ENCODE peak calls at places on chromosomes 11 and 22, in five cellular contexts. Y is brain microvascular endothelial cell; X is astrocyte; G is effector memory CD4-positive, alpha-beta T cell; A is CD8-positive, alpha-beta T cell. T is an unnamed sample.

GRCh38 chr11:68014157-68014965 is 4.2 kb downstream of the ALDH3B1 start:
- DNase-seq in Y (peak), X (peak), G (no peak), A (no peak), T (no peak)

GRCh38 chr11:99325807-99326206 is 305.1 kb downstream of the CNTN5 start:
- DNase-seq in Y (peak), X (peak), G (no peak), A (no peak), T (no peak)

GRCh38 chr11:45021692-45022130 is 71.0 kb upstream of the TP53I11 start:
- DNase-seq in Y (no peak), X (peak), G (no peak), A (peak), T (no peak)

GRCh38 chr22:23718371-23719165 is 27.8 kb downstream of the RGL4 start:
- DNase-seq in Y (no peak), X (no peak), G (no peak), A (no peak), T (no peak)

GRCh38 chr11:92048415-92048814 is 176.2 kb upstream of the FAT3 start:
- DNase-seq in Y (no peak), X (no peak), G (no peak), A (no peak), T (no peak)

GRCh38 chr11:6413791-6414231 is 5.1 kb downstream of the APBB1 start:
- DNase-seq in Y (no peak), X (no peak), G (peak), A (peak), T (no peak)

GRCh38 chr11:10305964-10306918 is 1.4 kb downstream of the ADM start:
- DNase-seq in Y (no peak), X (no peak), G (no peak), A (no peak), T (no peak)

GRCh38 chr11:114616516-114616915 is 20.9 kb upstream of the NXPE4 start:
- DNase-seq in Y (no peak), X (no peak), G (no peak), A (no peak), T (no peak)

GRCh38 chr11:45859661-45860140 is 12.4 kb downstream of the CRY2 start:
- DNase-seq in Y (peak), X (peak), G (no peak), A (no peak), T (peak)

GRCh38 chr11:2582958-2583604 is 116.7 kb downstream of the KCNQ1OT1 start:
- DNase-seq in Y (no peak), X (no peak), G (no peak), A (peak), T (no peak)

GRCh38 chr11:34599406-34599901 is 21.4 kb upstream of the EHF start:
- DNase-seq in Y (peak), X (peak), G (no peak), A (no peak), T (no peak)

GRCh38 chr11:73838443-73839122 is 38.1 kb downstream of the COA4 start:
- DNase-seq in Y (peak), X (peak), G (no peak), A (no peak), T (no peak)

GRCh38 chr11:44557464-44557863 is 8.0 kb upstream of the CD82 start:
- DNase-seq in Y (no peak), X (no peak), G (no peak), A (no peak), T (no peak)

GRCh38 chr11:3226846-3227567 is 5.2 kb downstream of the MRGPRE start:
- DNase-seq in Y (no peak), X (no peak), G (no peak), A (no peak), T (no peak)

GRCh38 chr11:116835042-116835772 is 2.2 kb downstream of the APOA1 start:
- DNase-seq in Y (no peak), X (no peak), G (no peak), A (no peak), T (no peak)

GRCh38 chr11:126336065-126336464 is 19.4 kb upstream of the ST3GAL4 start:
- DNase-seq in Y (no peak), X (no peak), G (no peak), A (no peak), T (no peak)

GRCh38 chr11:129190087-129190486 is 2.0 kb downstream of the ARHGAP32 start:
- DNase-seq in Y (no peak), X (no peak), G (no peak), A (no peak), T (no peak)

GRCh38 chr11:87359401-87359800 is 321.7 kb downstream of the TMEM135 start:
- DNase-seq in Y (no peak), X (no peak), G (no peak), A (no peak), T (no peak)

GRCh38 chr11:44559207-44559943 is 6.1 kb upstream of the CD82 start:
- DNase-seq in Y (no peak), X (no peak), G (no peak), A (no peak), T (no peak)

GRCh38 chr22:42920101-42920820 is 63.2 kb upstream of the ARFGAP3 start:
- DNase-seq in Y (no peak), X (peak), G (no peak), A (no peak), T (no peak)

GRCh38 chr11:62124186-62125113 is 639 bp downstream of the INCENP start:
- DNase-seq in Y (peak), X (peak), G (no peak), A (no peak), T (no peak)

GRCh38 chr22:23424031-23424430 is 156.1 kb downstream of the IGLL1 start:
- DNase-seq in Y (no peak), X (no peak), G (no peak), A (no peak), T (no peak)

GRCh38 chr22:37416806-37417205 is 10.5 kb downstream of the ELFN2 start:
- DNase-seq in Y (no peak), X (no peak), G (no peak), A (peak), T (no peak)

GRCh38 chr22:49086181-49086580 is 741.5 kb downstream of the BRD1 start:
- DNase-seq in Y (no peak), X (no peak), G (no peak), A (no peak), T (no peak)

GRCh38 chr22:50136431-50137047 is 34.0 kb upstream of the PANX2 start:
- DNase-seq in Y (no peak), X (no peak), G (no peak), A (no peak), T (no peak)

GRCh38 chr11:11731311-11732083 is 109.7 kb upstream of the GALNT18 start:
- DNase-seq in Y (peak), X (peak), G (no peak), A (no peak), T (peak)

GRCh38 chr11:73164803-73165542 is 22.9 kb upstream of the FCHSD2 start:
- DNase-seq in Y (no peak), X (no peak), G (no peak), A (no peak), T (no peak)

GRCh38 chr11:123580557-123581275 is 73.7 kb downstream of the SCN3B start:
- DNase-seq in Y (peak), X (no peak), G (peak), A (peak), T (no peak)

GRCh38 chr11:2156416-2157182 is 4.4 kb downstream of the INS start:
- DNase-seq in Y (peak), X (peak), G (peak), A (peak), T (peak)

GRCh38 chr11:2387266-2387982 is 10.3 kb downstream of the CD81 start:
- DNase-seq in Y (no peak), X (no peak), G (no peak), A (peak), T (peak)

GRCh38 chr11:9625158-9625557 is 38.7 kb upstream of the SWAP70 start:
- DNase-seq in Y (no peak), X (no peak), G (no peak), A (no peak), T (no peak)

GRCh38 chr11:65489061-65489705 is 9.7 kb upstream of the MALAT1 start:
- DNase-seq in Y (peak), X (peak), G (no peak), A (no peak), T (peak)

GRCh38 chr11:102868359-102868758 is 6.4 kb downstream of the MMP12 start:
- DNase-seq in Y (no peak), X (peak), G (no peak), A (no peak), T (no peak)

GRCh38 chr22:44627521-44628139 is 74.4 kb upstream of the PRR5 start:
- DNase-seq in Y (no peak), X (no peak), G (no peak), A (no peak), T (no peak)

GRCh38 chr11:58656348-58656747 is 33.9 kb downstream of the CNTF start:
- DNase-seq in Y (no peak), X (no peak), G (no peak), A (no peak), T (no peak)

GRCh38 chr11:2110521-2110920 is 28.7 kb downstream of the IGF2 start:
- DNase-seq in Y (no peak), X (no peak), G (no peak), A (no peak), T (no peak)

GRCh38 chr22:17230239-17230638 is 11.0 kb upstream of the ADA2 start:
- DNase-seq in Y (no peak), X (no peak), G (no peak), A (no peak), T (no peak)

GRCh38 chr22:49517211-49517610 is 310.5 kb downstream of the BRD1 start:
- DNase-seq in Y (no peak), X (no peak), G (no peak), A (no peak), T (no peak)

GRCh38 chr22:31039393-31039792 is 41.7 kb upstream of the SMTN start:
- DNase-seq in Y (no peak), X (no peak), G (no peak), A (no peak), T (no peak)
- H3K27ac ChIP-seq in Y (no peak), X (no peak), G (no peak), A (no peak), T (no peak)

DNA sequence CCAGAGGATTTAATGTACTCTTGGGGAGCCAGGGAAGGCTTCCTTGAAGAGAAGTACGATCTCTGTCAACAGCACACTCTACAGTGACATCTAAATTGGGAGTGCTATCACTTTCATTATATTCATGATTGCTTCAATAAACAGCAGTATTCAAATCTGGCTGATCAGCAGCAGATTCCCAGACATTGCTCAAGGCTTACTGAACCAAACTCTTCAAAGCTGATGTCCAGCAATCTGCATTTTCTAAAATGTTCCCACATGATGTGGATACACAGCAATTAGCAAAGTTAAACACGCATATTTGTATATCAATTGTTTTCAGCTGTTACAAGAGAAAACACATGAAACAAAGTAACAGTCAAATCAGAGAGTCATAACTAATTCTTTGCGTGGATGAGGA is 44.1 kb downstream of the SYTL2 start:
- DNase-seq in Y (no peak), X (no peak), G (no peak), A (no peak), T (no peak)
- H3K27ac ChIP-seq in Y (no peak), X (no peak), G (no peak), A (no peak), T (no peak)

DNA sequence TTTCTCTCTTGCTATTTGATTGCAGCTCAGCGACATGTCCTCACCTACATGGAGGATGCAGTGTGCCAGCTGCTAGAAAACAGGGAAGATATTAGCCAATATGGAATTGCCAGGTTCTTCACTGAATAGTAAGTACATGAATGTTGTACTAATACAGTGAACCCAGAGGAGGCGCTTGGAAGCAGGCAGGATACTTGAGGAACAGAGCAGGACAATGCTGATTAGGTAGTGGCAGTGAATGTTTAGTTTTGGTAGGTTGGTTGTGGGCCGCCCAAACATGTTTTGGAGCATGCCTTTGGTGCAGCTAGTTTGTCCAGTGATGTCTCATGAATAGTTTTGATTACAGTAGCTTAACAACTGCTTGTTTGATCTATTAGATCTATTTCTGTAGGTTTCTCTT is 50.6 kb downstream of the CSTPP1 start:
- DNase-seq in Y (no peak), X (no peak), G (no peak), A (no peak), T (no peak)
- H3K27ac ChIP-seq in Y (no peak), X (no peak), G (no peak), A (no peak), T (no peak)

GRCh38 chr22:28106601-28107000 is 187.5 kb upstream of the PITPNB start:
- DNase-seq in Y (no peak), X (no peak), G (no peak), A (no peak), T (no peak)

GRCh38 chr22:28105988-28106387 is 186.9 kb upstream of the PITPNB start:
- DNase-seq in Y (no peak), X (no peak), G (no peak), A (no peak), T (no peak)

GRCh38 chr22:28103596-28103995 is 184.5 kb upstream of the PITPNB start:
- DNase-seq in Y (no peak), X (no peak), G (no peak), A (no peak), T (no peak)

GRCh38 chr22:28102413-28102812 is 183.4 kb upstream of the PITPNB start:
- DNase-seq in Y (no peak), X (no peak), G (no peak), A (no peak), T (no peak)

GRCh38 chr22:28105396-28105795 is 186.3 kb upstream of the PITPNB start:
- DNase-seq in Y (no peak), X (no peak), G (no peak), A (no peak), T (no peak)
- H3K27ac ChIP-seq in Y (no peak), X (no peak), G (no peak), A (no peak), T (no peak)

GRCh38 chr11:69437001-69437875 is 44.2 kb upstream of the LINC01488 start:
- DNase-seq in Y (no peak), X (peak), G (no peak), A (no peak), T (no peak)
- H3K27ac ChIP-seq in Y (no peak), X (no peak), G (no peak), A (no peak), T (no peak)

DNA sequence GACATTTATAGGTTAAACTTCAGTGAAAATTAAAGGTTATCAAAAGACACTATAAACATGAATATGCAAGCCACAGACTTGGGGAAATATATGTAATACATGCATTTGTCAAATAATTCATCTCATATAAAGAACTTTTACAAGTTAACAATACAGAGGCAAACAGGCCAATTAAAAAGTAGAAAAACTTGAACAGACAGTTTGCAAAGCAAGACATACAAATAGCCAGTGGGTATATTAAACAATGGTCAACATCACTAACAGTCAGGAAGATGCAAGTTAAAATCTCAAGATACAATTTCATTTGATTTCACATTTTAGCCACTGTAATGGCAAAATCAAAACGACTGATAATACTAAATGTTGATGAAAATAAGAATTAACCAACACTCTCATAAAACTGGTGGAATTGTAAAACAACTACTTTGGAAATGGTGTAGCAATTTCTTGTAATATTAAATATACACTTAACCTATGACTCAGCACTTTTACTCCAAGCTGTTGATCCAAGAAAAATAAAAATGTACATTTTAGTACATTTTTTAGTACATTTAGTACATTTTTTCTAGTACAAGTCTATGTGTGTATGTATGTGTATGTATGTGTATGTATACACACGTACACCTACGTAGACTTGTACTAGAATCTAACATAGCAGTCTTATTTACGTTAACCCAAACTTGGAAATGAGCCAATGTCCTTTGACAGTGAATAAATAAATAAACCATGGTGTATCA is 62.8 kb downstream of the LRRC74B start:
- DNase-seq in Y (no peak), X (no peak), G (no peak), A (no peak), T (no peak)
- H3K27ac ChIP-seq in Y (no peak), X (no peak), G (no peak), A (no peak), T (no peak)

DNA sequence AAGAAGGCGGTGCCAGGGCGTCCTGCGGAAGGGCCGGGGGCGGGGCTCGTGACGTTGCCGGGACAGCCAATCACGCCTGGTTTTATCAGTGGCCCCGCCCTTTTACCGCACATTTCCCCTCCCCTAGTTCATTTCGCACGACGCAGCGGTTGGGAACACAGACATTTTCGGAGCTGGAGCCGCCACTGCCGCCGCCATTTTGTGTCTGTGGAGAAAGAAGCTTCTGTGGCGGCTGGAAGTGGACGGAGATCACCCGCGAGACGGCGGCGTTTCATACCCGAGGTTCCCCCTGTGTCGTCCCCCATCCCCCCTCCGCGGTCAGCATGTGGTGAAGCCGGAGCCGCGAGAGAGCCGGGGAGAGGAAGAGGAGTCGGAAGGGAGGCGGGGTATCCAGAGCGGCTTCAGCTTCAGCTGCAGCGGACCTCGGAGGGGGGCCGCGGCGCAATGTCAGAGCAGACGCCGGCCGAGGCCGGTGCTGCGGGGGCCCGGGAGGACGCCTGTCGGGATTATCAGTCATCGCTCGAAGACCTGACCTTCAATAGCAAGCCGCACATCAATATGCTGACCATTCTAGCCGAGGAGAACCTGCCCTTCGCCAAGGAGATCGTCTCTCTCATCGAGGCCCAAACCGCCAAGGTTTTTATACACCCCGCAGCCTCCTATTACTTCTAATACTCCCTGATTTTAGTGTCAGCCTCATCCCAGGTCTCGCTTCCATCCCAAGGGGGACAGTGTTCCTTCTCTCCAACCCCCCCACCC is at the start of gene PCF11:
- DNase-seq in Y (peak), X (no peak), G (no peak), A (no peak), T (no peak)
- H3K27ac ChIP-seq in Y (peak), X (peak), G (peak), A (peak), T (peak)

DNA sequence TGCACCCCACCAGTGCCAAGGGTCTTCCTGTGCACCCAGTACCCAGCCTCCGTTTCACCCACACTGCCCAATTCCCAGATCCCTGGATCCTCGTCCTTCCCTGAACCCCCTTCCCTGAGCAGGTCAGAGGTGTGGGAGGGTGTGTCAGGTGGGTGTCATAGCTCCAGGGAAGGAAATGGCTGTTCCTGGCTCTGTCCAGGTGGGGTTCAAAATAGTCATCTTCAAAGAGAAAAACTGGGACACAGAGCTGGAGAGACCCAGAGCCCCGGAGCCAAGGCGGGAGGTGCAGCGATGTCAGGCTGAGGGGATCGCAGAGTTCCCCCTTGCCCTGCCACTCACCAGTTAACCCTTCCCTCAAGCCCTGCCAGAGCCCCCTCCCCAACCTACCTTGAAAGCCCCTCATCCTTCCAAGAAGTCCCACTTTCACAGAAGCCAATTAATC is 698 bp downstream of the C1QTNF4 start:
- DNase-seq in Y (no peak), X (no peak), G (no peak), A (no peak), T (no peak)
- H3K27ac ChIP-seq in Y (no peak), X (no peak), G (no peak), A (no peak), T (no peak)

DNA sequence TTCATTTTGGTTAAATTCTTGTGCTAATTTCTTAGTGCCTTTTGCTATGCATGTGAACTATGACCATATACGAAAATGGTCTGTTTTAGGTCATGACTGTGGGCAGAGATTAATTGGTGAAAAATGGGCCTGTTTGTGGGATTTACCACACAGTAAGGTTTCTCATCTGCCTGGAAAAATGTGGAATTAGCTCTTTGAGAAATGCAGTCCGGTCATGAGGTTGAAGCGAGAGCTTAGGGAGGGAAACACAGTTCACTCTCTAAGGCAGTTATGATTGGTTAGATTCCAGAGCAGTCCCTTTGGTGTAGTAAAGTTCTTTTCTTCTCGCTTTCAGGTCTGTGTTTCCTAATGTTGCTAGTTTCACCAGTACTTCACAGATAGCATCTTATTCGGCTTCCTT is 1.2 kb upstream of the PDE3B start:
- DNase-seq in Y (no peak), X (no peak), G (no peak), A (no peak), T (no peak)
- H3K27ac ChIP-seq in Y (no peak), X (no peak), G (no peak), A (no peak), T (no peak)

T was measured in substantia nigra.